ENCODE peak calls at places on chromosomes 6 and 20, in seven cellular contexts. M is NCI-H1436, B is GM20000, L is B cell, N is G401, A is NCI-H1694 treated with DMSO at 0.1 percent for 48 hours, R is esophagus squamous epithelium. T is an unnamed sample.
A peak's percentile ranks its signal among the peaks of the same experiment; 100 is the strongest.

GRCh38 chr20:24522452-24523330 is 53.3 kb downstream of the SYNDIG1 start:
- DNase-seq in M (no peak), B (no peak), L (no peak), N (no peak), A (no peak), R (no peak), T (no peak)

GRCh38 chr6:56021943-56022342 is 146.6 kb upstream of the BMP5 start:
- DNase-seq in M (no peak), B (no peak), L (no peak), N (no peak), A (no peak), R (no peak), T (no peak)

GRCh38 chr6:45965787-45966186 is 49.9 kb downstream of the CLIC5 start:
- DNase-seq in M (no peak), B (no peak), L (no peak), N (no peak), A (no peak), R (no peak), T (no peak)

GRCh38 chr20:6908673-6909072 is 141.2 kb downstream of the BMP2 start:
- DNase-seq in M (no peak), B (no peak), L (no peak), N (no peak), A (no peak), R (no peak), T (no peak)

GRCh38 chr6:25473447-25473846 is 178.6 kb upstream of the SCGN start:
- DNase-seq in M (no peak), B (no peak), L (no peak), N (no peak), A (no peak), R (no peak), T (no peak)

GRCh38 chr20:9218412-9219001 is 149.6 kb downstream of the PLCB4 start:
- DNase-seq in M (no peak), B (no peak), L (no peak), N (no peak), A (no peak), R (no peak), T (no peak)

GRCh38 chr20:32155017-32155965 is 45.8 kb downstream of the TM9SF4 start:
- DNase-seq in M (peak; percentile 11), B (peak; percentile 49), L (no peak), N (peak; percentile 16), A (no peak), R (peak; percentile 37), T (no peak)

GRCh38 chr6:134177753-134178229 is 125.4 kb upstream of the SLC2A12 start:
- DNase-seq in M (no peak), B (no peak), L (no peak), N (peak; percentile 32), A (no peak), R (no peak), T (no peak)

GRCh38 chr6:41489284-41489851 is 56.8 kb upstream of the FOXP4 start:
- DNase-seq in M (no peak), B (no peak), L (no peak), N (no peak), A (no peak), R (no peak), T (no peak)